ENCODE peak calls at places on chromosomes 3 and 15, in five cellular contexts. T is NT2/D1, L is HepG2, C is H1, R is GM12878. A is an unnamed sample.

GRCh38 chr3:57081173-57081572 is 20.7 kb downstream of the SPATA12 start:
- DNase-seq in T (no peak), L (no peak), C (no peak), R (no peak), A (no peak)

GRCh38 chr15:40696228-40696627 is 1.3 kb downstream of the RAD51 start:
- DNase-seq in T (no peak), L (no peak), C (no peak), R (no peak), A (no peak)

GRCh38 chr3:22225161-22225560 is 474.2 kb upstream of the ZNF385D start:
- DNase-seq in T (no peak), L (no peak), C (no peak), R (no peak), A (no peak)

GRCh38 chr3:175222356-175222755 is 363.2 kb downstream of the NAALADL2 start:
- DNase-seq in T (no peak), L (no peak), C (no peak), R (no peak), A (no peak)

GRCh38 chr3:177357352-177358084 is 160.2 kb upstream of the TBL1XR1 start:
- DNase-seq in T (no peak), L (peak; percentile 88), C (peak; percentile 43), R (no peak), A (peak; percentile 32)

GRCh38 chr15:91942676-91943417 is 89.3 kb downstream of the SLCO3A1 start:
- DNase-seq in T (no peak), L (peak; percentile 27), C (no peak), R (no peak), A (no peak)

GRCh38 chr3:127095774-127096173 is 97.2 kb upstream of the PRR23E start:
- DNase-seq in T (no peak), L (no peak), C (no peak), R (no peak), A (no peak)

GRCh38 chr3:194598771-194599557 is 34.3 kb downstream of the TMEM44 start:
- DNase-seq in T (no peak), L (no peak), C (no peak), R (no peak), A (no peak)

GRCh38 chr3:53109190-53109589 is 21.0 kb downstream of the RFT1 start:
- DNase-seq in T (no peak), L (no peak), C (no peak), R (no peak), A (no peak)

GRCh38 chr15:57018151-57018550 is 99.7 kb downstream of the TCF12 start:
- DNase-seq in T (no peak), L (no peak), C (no peak), R (no peak), A (no peak)

GRCh38 chr15:39283531-39283930 is 297.3 kb upstream of the THBS1 start:
- DNase-seq in T (no peak), L (no peak), C (no peak), R (no peak), A (no peak)

GRCh38 chr3:53824795-53825194 is 21.4 kb downstream of the CHDH start:
- DNase-seq in T (no peak), L (no peak), C (no peak), R (no peak), A (no peak)

GRCh38 chr3:129888739-129889138 is 4.8 kb downstream of the TMCC1 start:
- DNase-seq in T (no peak), L (no peak), C (no peak), R (no peak), A (no peak)

DNA sequence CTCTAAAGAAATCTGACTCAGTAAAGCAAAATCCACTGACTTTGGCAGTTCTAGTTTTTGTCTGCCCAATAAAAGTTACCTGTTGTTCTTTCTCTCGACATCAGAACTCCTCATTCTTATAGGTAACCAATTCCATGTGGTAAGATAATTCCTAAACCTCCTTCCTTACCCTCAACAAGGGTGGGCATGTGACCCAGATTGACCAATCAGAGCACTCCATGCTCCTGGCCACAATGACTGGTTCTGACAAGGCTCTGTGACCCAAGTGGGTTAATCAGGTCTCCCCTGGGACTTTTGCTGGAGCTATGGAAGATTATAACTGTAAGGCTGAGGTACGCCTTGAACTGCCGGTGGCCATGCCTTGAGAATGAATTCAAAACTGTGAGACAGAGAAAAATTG is 31.7 kb downstream of the LINS1 start:
- DNase-seq in T (no peak), L (no peak), C (no peak), R (no peak), A (no peak)
- TF ChIP-seq SUZ12 in T (no peak), L (no peak), C (no peak), R (no peak), A (no peak)

GRCh38 chr15:70093481-70094309 is 4.0 kb downstream of the TLE3 start:
- DNase-seq in T (no peak), L (no peak), C (no peak), R (no peak), A (no peak)
- TF ChIP-seq SUZ12 in T (no peak), L (no peak), C (no peak), R (no peak), A (no peak)

GRCh38 chr15:74754593-74755215 is 6.1 kb downstream of the CYP1A2 start:
- DNase-seq in T (no peak), L (no peak), C (no peak), R (no peak), A (no peak)
- TF ChIP-seq SUZ12 in T (no peak), L (no peak), C (no peak), R (no peak), A (no peak)

DNA sequence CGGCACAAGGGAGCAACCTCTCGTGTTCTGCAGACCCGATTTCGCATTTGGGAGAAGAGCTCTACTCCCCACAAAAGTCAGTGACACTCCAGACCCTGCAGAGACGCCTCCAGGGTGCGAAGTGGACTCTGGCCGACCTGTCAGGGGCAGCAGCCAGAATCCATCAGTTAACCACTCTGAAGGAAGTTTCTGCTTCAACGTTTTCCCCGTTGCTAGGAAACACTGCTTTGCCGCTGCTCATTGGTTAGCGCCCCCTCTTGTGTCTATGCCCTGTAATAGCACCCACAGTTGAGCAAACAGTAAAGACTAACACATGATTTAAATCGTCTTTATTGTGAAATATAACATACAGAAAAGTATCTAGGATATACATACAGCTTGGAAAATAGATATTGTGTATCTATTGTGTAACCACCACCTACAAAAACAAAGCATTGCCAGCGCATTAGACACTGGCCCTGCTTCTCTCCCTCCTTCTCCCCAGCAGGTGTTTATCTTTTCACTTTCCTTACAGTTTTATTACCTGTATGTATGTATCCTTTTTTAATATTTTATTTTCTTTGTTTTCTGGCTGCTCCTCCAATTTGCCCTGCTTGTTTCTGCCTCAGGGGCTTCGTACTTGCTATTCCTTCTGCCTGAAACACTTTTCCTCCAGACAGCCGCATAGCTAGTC is 38.9 kb downstream of the TMEM40 start:
- DNase-seq in T (peak; percentile 74), L (peak; percentile 84), C (peak; percentile 76), R (no peak), A (peak; percentile 85)
- TF ChIP-seq SUZ12 in T (no peak), L (no peak), C (no peak), R (no peak), A (no peak)

DNA sequence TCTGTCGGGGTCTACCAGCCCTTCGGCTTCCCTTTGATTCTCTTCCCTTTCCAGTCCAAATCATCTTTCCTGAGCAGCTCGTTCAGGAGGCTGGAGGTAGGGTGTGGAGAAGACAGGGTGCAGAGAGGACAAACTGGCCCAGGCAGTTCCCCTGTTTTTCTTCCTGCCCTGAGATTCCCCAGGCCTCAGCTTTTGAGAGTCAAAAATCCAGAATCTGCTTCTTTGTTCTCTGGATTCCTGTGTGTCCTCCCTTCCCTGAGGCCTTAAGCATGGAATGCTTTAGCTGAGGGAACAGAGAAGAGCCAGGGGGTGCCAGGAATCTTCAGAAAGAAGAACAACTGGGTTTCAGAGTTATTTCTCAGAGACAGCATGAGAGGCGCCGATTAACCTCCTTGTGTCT is 26.7 kb upstream of the LRTM1 start:
- DNase-seq in T (peak; percentile 91), L (no peak), C (no peak), R (no peak), A (no peak)
- TF ChIP-seq SUZ12 in T (no peak), L (no peak), C (no peak), R (no peak), A (no peak)

GRCh38 chr15:64905119-64905831 is 6.4 kb upstream of the ANKDD1A start:
- DNase-seq in T (peak; percentile 93), L (peak; percentile 22), C (peak; percentile 96), R (no peak), A (no peak)
- TF ChIP-seq SUZ12 in T (no peak), L (no peak), C (no peak), R (no peak), A (no peak)

DNA sequence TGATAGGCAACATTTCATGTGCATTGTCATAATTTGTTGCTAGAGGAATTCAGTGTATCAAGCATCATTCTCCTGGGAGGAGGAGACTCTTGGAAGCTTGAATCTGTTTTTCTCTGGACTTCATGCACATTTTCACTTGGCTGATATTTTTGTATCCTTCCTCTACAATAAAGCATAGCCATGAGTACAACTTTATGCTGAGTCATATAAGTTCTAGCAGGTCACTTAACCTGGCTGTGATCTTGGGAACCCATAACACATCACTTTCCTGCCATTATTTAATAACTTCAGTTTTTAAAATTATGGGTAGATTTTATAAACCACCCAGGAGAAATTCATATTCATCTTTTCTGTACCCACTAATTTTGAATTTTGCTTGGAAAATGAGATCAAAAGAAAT is 203.0 kb upstream of the CD96 start:
- DNase-seq in T (no peak), L (no peak), C (no peak), R (no peak), A (no peak)
- TF ChIP-seq SUZ12 in T (no peak), L (no peak), C (no peak), R (no peak), A (no peak)

GRCh38 chr3:61371123-61371522 is 119.9 kb upstream of the FHIT start:
- DNase-seq in T (peak; percentile 36), L (peak; percentile 10), C (peak; percentile 49), R (no peak), A (peak; percentile 36)
- TF ChIP-seq SUZ12 in T (no peak), L (no peak), C (no peak), R (no peak), A (no peak)

A was measured in HEK293T.